ENCODE peak calls at places on chromosomes 1 and 21, in ten cellular contexts. D is OCI-LY7, Z is caudate nucleus, Y is transverse colon, A is tibial artery, X is spleen, F is heart left ventricle, H is coronary artery, L is esophagus squamous epithelium, N is stomach. O is an unnamed sample.

GRCh38 chr1:215523128-215523861 is 43.8 kb upstream of the KCTD3 start:
- DNase-seq in D (no peak), Z (no peak), Y (no peak), A (no peak), X (no peak), F (no peak), H (no peak), L (no peak), N (no peak), O (no peak)

GRCh38 chr1:51697160-51697559 is 80.3 kb downstream of the OSBPL9 start:
- DNase-seq in D (no peak), Z (no peak), Y (no peak), A (no peak), X (no peak), F (no peak), H (no peak), L (no peak), N (no peak), O (no peak)

GRCh38 chr1:5722635-5723157 is 269.5 kb downstream of the NPHP4 start:
- DNase-seq in D (no peak), Z (no peak), Y (no peak), A (peak; percentile 40), X (peak; percentile 25), F (no peak), H (no peak), L (no peak), N (no peak), O (no peak)

GRCh38 chr1:10510520-10511493 is 36.1 kb downstream of the PEX14 start:
- DNase-seq in D (no peak), Z (no peak), Y (peak; percentile 44), A (no peak), X (no peak), F (no peak), H (no peak), L (no peak), N (no peak), O (no peak)

GRCh38 chr1:40704817-40705733 is 13.6 kb downstream of the NFYC start:
- DNase-seq in D (no peak), Z (no peak), Y (no peak), A (no peak), X (no peak), F (no peak), H (no peak), L (no peak), N (no peak), O (no peak)

GRCh38 chr1:3747903-3748302 is 4.3 kb upstream of the CCDC27 start:
- DNase-seq in D (no peak), Z (no peak), Y (no peak), A (no peak), X (peak; percentile 54), F (peak; percentile 32), H (no peak), L (no peak), N (no peak), O (peak; percentile 38)

GRCh38 chr1:31811605-31812004 is 4.2 kb downstream of the SPOCD1 start:
- DNase-seq in D (no peak), Z (peak; percentile 69), Y (no peak), A (no peak), X (peak; percentile 61), F (no peak), H (no peak), L (no peak), N (no peak), O (no peak)

GRCh38 chr1:105652109-105652508 is 1404.4 kb upstream of the PRMT6 start:
- DNase-seq in D (no peak), Z (no peak), Y (no peak), A (no peak), X (no peak), F (no peak), H (no peak), L (no peak), N (no peak), O (no peak)

GRCh38 chr1:169102567-169102966 is 3.9 kb upstream of the ATP1B1 start:
- DNase-seq in D (no peak), Z (no peak), Y (peak; percentile 17), A (no peak), X (no peak), F (no peak), H (no peak), L (no peak), N (no peak), O (peak; percentile 61)

DNA sequence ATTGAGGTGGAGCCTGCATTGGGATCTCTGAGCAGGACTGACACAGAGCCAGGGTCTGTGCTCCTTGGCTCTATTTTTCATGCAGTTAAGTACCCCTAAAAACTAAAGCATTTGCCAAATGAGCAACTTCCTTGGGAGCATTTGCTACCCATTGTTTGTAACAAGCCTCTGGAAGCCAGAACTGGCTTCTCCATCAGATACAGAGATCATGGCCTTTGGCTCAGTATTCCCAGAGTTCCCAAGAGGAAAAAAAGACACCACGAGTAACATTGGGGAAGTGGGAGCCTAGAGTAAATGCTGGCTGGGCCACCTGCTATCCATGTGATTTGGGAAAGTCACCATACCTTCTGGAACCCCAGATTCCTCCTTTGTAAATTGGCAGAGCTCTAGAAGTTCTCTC is 44.8 kb downstream of the OPTC start:
- DNase-seq in D (no peak), Z (no peak), Y (no peak), A (no peak), X (no peak), F (no peak), H (no peak), L (no peak), N (no peak), O (no peak)
- H3K27ac ChIP-seq in D (no peak overlapping the region), Z (no peak overlapping the region), Y (no peak overlapping the region), A (no peak overlapping the region), X (no peak overlapping the region), F (no peak overlapping the region), H (peak overlapping the region; percentile 74), L (no peak overlapping the region), N (peak overlapping the region; percentile 72), O (peak overlapping the region; percentile 59)

GRCh38 chr1:153928245-153928644 is 5.5 kb upstream of the GATAD2B start:
- DNase-seq in D (no peak), Z (no peak), Y (no peak), A (no peak), X (no peak), F (no peak), H (no peak), L (no peak), N (no peak), O (no peak)
- H3K27ac ChIP-seq in D (no peak overlapping the region), Z (peak overlapping the region; percentile 99), Y (no peak overlapping the region), A (no peak overlapping the region), X (peak overlapping the region; percentile 58), F (peak overlapping the region; percentile 40), H (no peak overlapping the region), L (no peak overlapping the region), N (no peak overlapping the region), O (peak overlapping the region; percentile 48)

DNA sequence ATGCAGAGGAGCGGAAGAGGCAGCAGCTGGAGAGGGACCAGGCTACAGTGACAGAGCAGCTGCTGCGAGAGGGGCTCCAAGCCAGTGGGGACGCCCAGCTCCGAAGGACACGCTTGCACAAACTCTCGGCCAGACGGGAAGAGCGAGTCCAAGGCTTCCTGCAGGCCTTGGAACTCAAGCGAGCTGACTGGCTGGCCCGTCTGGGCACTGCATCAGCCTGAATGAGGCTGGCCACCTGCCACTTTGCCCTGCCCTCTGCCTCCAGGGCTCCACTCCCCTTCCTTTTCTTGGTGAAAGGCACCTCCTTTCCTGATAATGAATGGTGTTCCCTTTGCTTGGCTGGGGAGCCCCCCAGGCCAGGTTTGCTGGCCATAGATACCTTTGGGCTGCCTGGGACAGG is 3.3 kb upstream of the HMGN2 start:
- DNase-seq in D (no peak), Z (peak; percentile 28), Y (peak; percentile 74), A (no peak), X (peak; percentile 90), F (no peak), H (no peak), L (no peak), N (peak; percentile 45), O (no peak)
- H3K27ac ChIP-seq in D (no peak overlapping the region), Z (no peak overlapping the region), Y (no peak overlapping the region), A (no peak overlapping the region), X (peak overlapping the region; percentile 100), F (no peak overlapping the region), H (no peak overlapping the region), L (peak overlapping the region; percentile 99), N (no peak overlapping the region), O (no peak overlapping the region)

GRCh38 chr1:39397487-39397886 is 93.9 kb upstream of the BMP8A start:
- DNase-seq in D (no peak), Z (no peak), Y (no peak), A (no peak), X (no peak), F (no peak), H (no peak), L (no peak), N (no peak), O (no peak)
- H3K27ac ChIP-seq in D (peak overlapping the region; percentile 31), Z (no peak overlapping the region), Y (peak overlapping the region; percentile 75), A (peak overlapping the region; percentile 65), X (peak overlapping the region; percentile 83), F (peak overlapping the region; percentile 80), H (peak overlapping the region; percentile 88), L (peak overlapping the region; percentile 76), N (no peak overlapping the region), O (peak overlapping the region; percentile 86)

GRCh38 chr21:44791993-44792392 is 9.6 kb downstream of the UBE2G2 start:
- DNase-seq in D (no peak), Z (no peak), Y (no peak), A (no peak), X (no peak), F (no peak), H (no peak), L (no peak), N (no peak), O (no peak)
- H3K27ac ChIP-seq in D (no peak overlapping the region), Z (no peak overlapping the region), Y (no peak overlapping the region), A (no peak overlapping the region), X (no peak overlapping the region), F (no peak overlapping the region), H (no peak overlapping the region), L (no peak overlapping the region), N (no peak overlapping the region), O (no peak overlapping the region)

GRCh38 chr1:218664385-218665170 is 319.4 kb downstream of the TGFB2 start:
- DNase-seq in D (no peak), Z (no peak), Y (no peak), A (no peak), X (no peak), F (no peak), H (no peak), L (no peak), N (no peak), O (no peak)
- H3K27ac ChIP-seq in D (no peak overlapping the region), Z (peak overlapping the region; percentile 44), Y (no peak overlapping the region), A (peak overlapping the region; percentile 66), X (no peak overlapping the region), F (no peak overlapping the region), H (peak overlapping the region; percentile 41), L (peak overlapping the region; percentile 82), N (no peak overlapping the region), O (peak overlapping the region; percentile 16)